ENCODE peak calls at places on chromosome 12, in four cellular contexts. K, U, Y and H are unnamed samples.

GRCh38 chr12:82730832-82731497 is 44.3 kb downstream of the TMTC2 start:
- DNase-seq in Y (no peak), U (no peak), K (peak), H (no peak)

GRCh38 chr12:14473707-14474287 is 93.9 kb downstream of the PLBD1 start:
- DNase-seq in K (peak), Y (no peak), U (no peak), H (no peak)

GRCh38 chr12:102326987-102327386 is 129.4 kb upstream of the PMCH start:
- DNase-seq in U (no peak), Y (no peak), K (no peak), H (no peak)

GRCh38 chr12:92574046-92574783 is 128.6 kb upstream of the PLEKHG7 start:
- DNase-seq in K (peak), Y (no peak), U (no peak), H (peak)

GRCh38 chr12:93621986-93622385 is 49.5 kb downstream of the SOCS2 start:
- DNase-seq in K (no peak), Y (no peak), U (no peak), H (no peak)

GRCh38 chr12:96177013-96177412 is 17.2 kb upstream of the ELK3 start:
- DNase-seq in U (no peak), K (no peak), Y (no peak), H (no peak)

GRCh38 chr12:12467222-12467621 is 95.4 kb downstream of the DUSP16 start:
- DNase-seq in K (no peak), U (no peak), Y (no peak), H (no peak)

GRCh38 chr12:6968426-6968825 is 2.0 kb downstream of the PHB2 start:
- DNase-seq in K (no peak), U (no peak), Y (no peak), H (no peak)

GRCh38 chr12:88931598-88931997 is 351.3 kb upstream of the KITLG start:
- DNase-seq in U (no peak), K (peak), Y (no peak), H (no peak)

GRCh38 chr12:130433411-130433810 is 95.7 kb downstream of the PIWIL1 start:
- DNase-seq in Y (no peak), K (no peak), U (no peak), H (no peak)

GRCh38 chr12:121214171-121214777 is 4.3 kb downstream of the P2RX4 start:
- DNase-seq in U (no peak), Y (no peak), K (no peak), H (no peak)

GRCh38 chr12:104683831-104684503 is 227.2 kb downstream of the CHST11 start:
- DNase-seq in Y (no peak), K (no peak), U (no peak), H (no peak)

GRCh38 chr12:94618995-94619695 is 31.2 kb downstream of the TMCC3 start:
- DNase-seq in U (no peak), K (no peak), Y (no peak), H (no peak)

GRCh38 chr12:56900583-56900982 is 33.6 kb downstream of the SDR9C7 start:
- DNase-seq in U (peak), Y (no peak), K (no peak), H (no peak)

GRCh38 chr12:452667-453210 is 7.0 kb upstream of the B4GALNT3 start:
- DNase-seq in K (no peak), Y (no peak), U (peak), H (no peak)

GRCh38 chr12:126663304-126664094 is 1598.3 kb downstream of the AACS start:
- DNase-seq in K (peak), U (peak), Y (no peak), H (peak)

GRCh38 chr12:54216580-54217308 is 28.0 kb upstream of the SMUG1 start:
- DNase-seq in U (peak), Y (no peak), K (peak), H (peak)

GRCh38 chr12:93990832-93991748 is 157.3 kb upstream of the PLXNC1 start:
- DNase-seq in U (peak), Y (no peak), K (peak), H (no peak)

GRCh38 chr12:68242777-68243176 is 10.6 kb downstream of the IL22 start:
- DNase-seq in Y (no peak), K (no peak), U (no peak), H (no peak)

GRCh38 chr12:92702754-92703679 is at the start of gene PLEKHG7:
- DNase-seq in U (no peak), Y (peak), K (peak), H (no peak)

GRCh38 chr12:109612975-109613502 is 39.4 kb downstream of the MVK start:
- DNase-seq in U (peak), Y (no peak), K (peak), H (peak)

GRCh38 chr12:29589852-29590251 is 92.4 kb upstream of the OVCH1 start:
- DNase-seq in K (no peak), U (no peak), Y (no peak), H (no peak)

GRCh38 chr12:47754126-47754525 is 4.6 kb downstream of the RAPGEF3 start:
- DNase-seq in U (no peak), Y (no peak), K (no peak), H (no peak)

GRCh38 chr12:93563807-93564538 is 8.5 kb upstream of the SOCS2 start:
- DNase-seq in K (peak), Y (no peak), U (peak), H (no peak)

GRCh38 chr12:104411826-104412626 is 44.7 kb upstream of the CHST11 start:
- DNase-seq in U (peak), K (no peak), Y (no peak), H (no peak)

GRCh38 chr12:14974633-14975032 is 1.8 kb downstream of the PDE6H start:
- DNase-seq in K (no peak), U (no peak), Y (no peak), H (no peak)

GRCh38 chr12:26280869-26281268 is 85.5 kb downstream of the SSPN start:
- DNase-seq in U (no peak), Y (no peak), K (no peak), H (no peak)

GRCh38 chr12:103503546-103504480 is 8.0 kb upstream of the C12orf42 start:
- DNase-seq in K (peak), Y (no peak), U (peak), H (peak)

GRCh38 chr12:79451365-79451764 is 239.4 kb downstream of the PAWR start:
- DNase-seq in K (no peak), Y (no peak), U (no peak), H (no peak)

GRCh38 chr12:106246891-106247730 is 709 bp downstream of the CKAP4 start:
- DNase-seq in Y (no peak), U (peak), K (no peak), H (peak)

GRCh38 chr12:122194804-122195203 is 8.7 kb upstream of the B3GNT4 start:
- DNase-seq in K (no peak), Y (no peak), U (no peak), H (no peak)

GRCh38 chr12:53808023-53808705 is 56.4 kb upstream of the CISTR start:
- DNase-seq in K (peak), U (no peak), Y (no peak), H (no peak)

GRCh38 chr12:132429122-132429931 is 60.6 kb upstream of the FBRSL1 start:
- DNase-seq in K (peak), Y (no peak), U (no peak), H (no peak)

GRCh38 chr12:106760184-106760531 is 14.3 kb upstream of the RIC8B start:
- DNase-seq in Y (peak), K (no peak), U (no peak), H (no peak)

GRCh38 chr12:106107566-106107965 is 31.2 kb downstream of the NUAK1 start:
- DNase-seq in K (no peak), Y (no peak), U (no peak), H (no peak)

GRCh38 chr12:109760930-109761630 is 47.5 kb downstream of the FAM222A start:
- DNase-seq in K (no peak), Y (no peak), U (no peak), H (no peak)

DNA sequence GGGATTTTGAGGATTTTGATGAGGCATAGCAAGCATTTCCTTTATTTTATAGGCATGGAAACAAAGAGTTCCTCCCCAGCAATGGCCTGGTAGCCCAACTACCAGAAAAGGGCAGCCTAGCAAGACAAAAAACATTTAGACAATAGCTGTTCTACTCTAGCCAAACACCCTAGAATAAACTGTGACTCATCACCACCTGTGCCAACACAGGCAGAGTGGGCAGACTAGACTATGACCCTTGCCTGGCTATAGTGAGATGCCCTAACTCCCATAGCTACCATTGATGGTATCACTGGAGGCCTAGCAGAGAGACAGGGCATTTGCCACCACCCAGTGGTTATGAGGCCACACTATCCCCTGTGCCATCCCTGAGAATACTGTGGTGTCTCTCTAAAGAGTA is 15.5 kb upstream of the CCER1 start:
- DNase-seq in K (no peak), U (no peak), Y (no peak), H (no peak)
- TF ChIP-seq SP1 in K (no peak), U (no peak), Y (no peak), H (no peak)

GRCh38 chr12:123937707-123938600 is 34.7 kb downstream of the CCDC92 start:
- DNase-seq in Y (no peak), K (no peak), U (no peak), H (no peak)
- TF ChIP-seq BHLHE40 in Y (no peak), K (no peak), U (no peak), H (no peak)

GRCh38 chr12:113980537-113981337 is 14.6 kb upstream of the RBM19 start:
- DNase-seq in U (peak), Y (no peak), K (peak), H (peak)
- TF ChIP-seq SP1 in U (no peak), Y (no peak), K (no peak), H (no peak)

GRCh38 chr12:80470403-80470802 is 26.4 kb downstream of the PTPRQ start:
- DNase-seq in U (no peak), Y (no peak), K (no peak), H (no peak)

GRCh38 chr12:80472241-80472640 is 28.2 kb downstream of the PTPRQ start:
- DNase-seq in Y (no peak), K (no peak), U (no peak), H (no peak)

GRCh38 chr12:80469681-80470080 is 25.6 kb downstream of the PTPRQ start:
- DNase-seq in Y (no peak), K (no peak), U (no peak), H (no peak)

DNA sequence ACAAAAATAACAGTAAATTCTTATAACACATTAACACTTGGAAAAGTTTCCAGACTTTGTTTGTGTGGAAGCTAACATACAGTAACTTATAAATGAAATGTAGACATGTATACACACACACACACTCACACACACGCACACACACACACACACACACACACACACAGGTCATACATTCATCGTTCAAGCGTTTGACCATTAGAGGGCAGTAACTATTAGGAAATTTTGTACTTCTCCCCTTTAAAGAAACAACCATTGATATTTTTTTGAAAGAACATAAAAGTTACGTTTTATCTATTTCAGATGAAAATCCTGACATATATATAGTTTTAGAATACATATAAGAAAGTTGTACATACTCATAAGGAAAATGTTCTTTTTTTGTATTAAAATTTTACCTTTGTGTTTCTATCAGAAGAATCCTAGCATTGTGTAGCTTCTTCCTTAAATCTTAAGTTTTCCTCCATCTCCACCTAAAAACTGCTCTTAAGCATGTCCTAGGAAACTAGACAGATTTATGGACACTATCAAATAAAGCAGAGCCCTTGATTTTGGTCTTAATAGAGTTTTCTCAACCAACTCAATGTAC is 29.0 kb downstream of the PTPRQ start:
- DNase-seq in Y (peak), U (no peak), K (peak), H (peak)
- TF ChIP-seq BHLHE40 in Y (no peak), U (no peak), K (no peak), H (no peak)

GRCh38 chr12:116408489-116409217 is 131.2 kb upstream of the MED13L start:
- DNase-seq in K (no peak), Y (no peak), U (no peak), H (no peak)
- TF ChIP-seq SP1 in K (no peak), Y (no peak), U (no peak), H (no peak)

GRCh38 chr12:115857923-115858322 is 419.6 kb downstream of the MED13L start:
- DNase-seq in K (no peak), U (no peak), Y (no peak), H (no peak)

GRCh38 chr12:115859231-115859630 is 418.3 kb downstream of the MED13L start:
- DNase-seq in Y (no peak), K (no peak), U (no peak), H (no peak)

GRCh38 chr12:115852054-115852453 is 425.4 kb downstream of the MED13L start:
- DNase-seq in U (no peak), Y (no peak), K (no peak), H (no peak)

GRCh38 chr12:115860619-115861018 is 416.9 kb downstream of the MED13L start:
- DNase-seq in U (no peak), K (no peak), Y (no peak), H (no peak)

DNA sequence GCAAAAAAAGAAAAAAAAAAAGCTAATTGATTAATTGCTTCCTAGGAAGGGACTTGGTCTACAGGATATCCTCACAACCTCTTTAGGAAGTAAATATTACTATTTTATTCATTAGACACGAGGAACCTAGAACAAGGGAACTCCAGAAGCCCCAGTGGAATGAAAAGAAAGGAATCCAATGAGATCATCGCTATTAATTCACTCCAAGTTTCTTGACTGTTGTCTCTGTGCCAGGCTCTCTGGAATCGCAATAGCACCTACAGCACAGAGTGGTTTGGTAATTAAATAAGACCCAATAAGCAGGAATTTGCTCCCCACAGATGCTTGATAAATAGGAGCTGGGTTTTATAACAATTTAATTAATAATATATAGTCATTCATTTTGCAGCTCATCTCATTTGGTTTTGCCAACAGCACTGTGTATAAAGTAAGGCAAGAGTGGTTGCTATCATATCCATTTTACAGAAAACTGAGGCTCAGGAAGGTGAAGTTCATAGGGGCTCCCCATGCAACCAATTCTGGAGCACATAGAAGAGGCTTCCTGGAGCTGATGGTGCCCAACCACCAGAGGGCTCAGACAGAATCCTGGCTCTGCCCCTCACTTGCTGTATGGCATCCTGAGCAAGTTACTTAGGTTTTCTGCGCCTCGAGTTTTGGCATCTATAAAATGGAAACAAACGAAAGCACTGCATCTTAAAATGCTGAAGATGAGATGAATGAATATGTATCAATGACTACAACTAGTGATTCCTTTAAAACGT is 420.2 kb downstream of the MED13L start:
- DNase-seq in K (no peak), U (no peak), Y (no peak), H (no peak)
- TF ChIP-seq BHLHE40 in K (no peak), U (no peak), Y (no peak), H (no peak)

DNA sequence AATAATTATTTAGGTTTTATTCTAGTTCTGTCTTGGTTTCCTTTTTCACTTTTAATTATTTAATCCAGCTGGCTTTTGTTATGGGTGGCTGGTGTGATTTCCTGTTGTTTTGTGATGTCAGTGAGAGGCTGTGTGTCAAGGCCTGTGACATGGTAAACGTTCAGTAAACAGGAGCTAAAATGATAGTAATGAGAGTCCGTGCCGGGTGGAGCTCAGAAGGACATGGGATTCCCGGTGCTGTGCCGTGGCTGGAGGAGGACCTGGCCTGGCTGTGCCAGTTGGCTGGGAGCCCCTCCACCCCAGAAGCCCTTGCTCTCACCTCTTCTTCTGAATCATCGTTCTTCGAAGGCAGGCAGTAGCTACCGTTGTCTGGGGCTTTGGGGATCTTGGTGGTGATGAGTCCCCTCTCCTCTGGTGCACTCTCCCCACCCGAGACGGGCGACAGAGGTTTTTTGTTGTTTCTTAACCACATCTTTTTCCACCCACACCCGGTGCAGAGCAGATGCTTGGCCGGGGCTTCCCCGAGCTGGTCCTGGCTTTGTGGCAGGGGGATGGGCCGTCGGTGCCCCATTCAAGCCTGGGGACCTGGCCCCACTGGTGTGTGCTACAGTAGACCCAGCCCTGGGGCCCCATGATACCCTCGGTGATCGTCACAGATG is 29.1 kb downstream of the SH2B3 start:
- DNase-seq in K (no peak), U (no peak), Y (peak), H (no peak)
- TF ChIP-seq SP1 in K (no peak), U (no peak), Y (peak), H (no peak)